ENCODE peak calls at places on chromosomes 1 and 21, in seven cellular contexts. G is colonic mucosa, C is AG09319, W is SK-MEL-5, L is Right ventricle myocardium superior, U is NCI-H1092, A is AG10803. N is an unnamed sample.
A peak's percentile ranks its signal among the peaks of the same experiment; 100 is the strongest.

GRCh38 chr1:99005142-99005491 is 456 bp upstream of the PLPPR5 start:
- DNase-seq in G (no peak), C (no peak), W (no peak), L (no peak), U (no peak), A (no peak), N (no peak)

GRCh38 chr1:64574301-64574700 is 104.4 kb downstream of the CACHD1 start:
- DNase-seq in G (no peak), C (no peak), W (no peak), L (no peak), U (no peak), A (no peak), N (no peak)

GRCh38 chr21:16124397-16125130 is 394.8 kb downstream of the USP25 start:
- DNase-seq in G (no peak), C (peak; percentile 55), W (no peak), L (no peak), U (no peak), A (peak; percentile 90), N (no peak)

GRCh38 chr1:152658649-152659048 is 4.5 kb upstream of the LCE2D start:
- DNase-seq in G (no peak), C (no peak), W (no peak), L (no peak), U (no peak), A (no peak), N (no peak)

GRCh38 chr1:35016406-35016805 is 15.3 kb downstream of the ZMYM6 start:
- DNase-seq in G (no peak), C (no peak), W (no peak), L (no peak), U (no peak), A (peak; percentile 11), N (no peak)

GRCh38 chr1:173249349-173249748 is 42.2 kb upstream of the TNFSF4 start:
- DNase-seq in G (no peak), C (no peak), W (no peak), L (no peak), U (no peak), A (no peak), N (no peak)

GRCh38 chr1:204271970-204272369 is 58.2 kb upstream of the GOLT1A start:
- DNase-seq in G (no peak), C (no peak), W (no peak), L (no peak), U (no peak), A (no peak), N (no peak)

GRCh38 chr1:200376521-200376920 is 33.3 kb downstream of the ZNF281 start:
- DNase-seq in G (no peak), C (no peak), W (peak; percentile 55), L (no peak), U (no peak), A (no peak), N (no peak)

GRCh38 chr1:112995890-112996289 is 39.9 kb upstream of the SLC16A1 start:
- DNase-seq in G (no peak), C (no peak), W (peak; percentile 11), L (no peak), U (no peak), A (peak; percentile 11), N (no peak)

GRCh38 chr1:212700892-212701819 is 1.5 kb upstream of the BATF3 start:
- DNase-seq in G (peak; percentile 43), C (no peak), W (peak; percentile 54), L (peak; percentile 67), U (peak; percentile 15), A (peak; percentile 39), N (no peak)

GRCh38 chr1:5985250-5985649 is 7.0 kb downstream of the NPHP4 start:
- DNase-seq in G (no peak), C (no peak), W (no peak), L (peak; percentile 22), U (no peak), A (no peak), N (no peak)

GRCh38 chr21:33121715-33122475 is 52.0 kb downstream of the OLIG1 start:
- DNase-seq in G (no peak), C (no peak), W (peak; percentile 58), L (no peak), U (no peak), A (peak; percentile 9), N (no peak)

GRCh38 chr1:153612111-153612754 is 704 bp downstream of the S100A16 start:
- DNase-seq in G (no peak), C (no peak), W (no peak), L (no peak), U (no peak), A (no peak), N (no peak)

GRCh38 chr1:41964400-41964799 is 45.7 kb upstream of the HIVEP3 start:
- DNase-seq in G (no peak), C (no peak), W (no peak), L (no peak), U (no peak), A (no peak), N (no peak)

GRCh38 chr1:43303477-43304286 is 2.9 kb downstream of the TIE1 start:
- DNase-seq in G (no peak), C (no peak), W (no peak), L (no peak), U (no peak), A (no peak), N (no peak)

GRCh38 chr1:246580497-246581047 is 14.3 kb downstream of the CNST start:
- DNase-seq in G (no peak), C (no peak), W (no peak), L (no peak), U (no peak), A (no peak), N (no peak)

GRCh38 chr1:163585796-163586195 is 264.0 kb downstream of the NUF2 start:
- DNase-seq in G (no peak), C (no peak), W (no peak), L (no peak), U (no peak), A (no peak), N (no peak)

GRCh38 chr1:115727706-115728249 is 40.7 kb downstream of the CASQ2 start:
- DNase-seq in G (peak; percentile 51), C (peak; percentile 79), W (peak; percentile 98), L (peak; percentile 82), U (no peak), A (peak; percentile 93), N (peak; percentile 53)

GRCh38 chr1:88892146-88892877 is 945 bp upstream of the GTF2B start:
- DNase-seq in G (no peak), C (no peak), W (peak; percentile 84), L (no peak), U (no peak), A (peak; percentile 73), N (no peak)

GRCh38 chr1:243601720-243602119 is 248.3 kb downstream of the AKT3 start:
- DNase-seq in G (no peak), C (no peak), W (no peak), L (no peak), U (no peak), A (no peak), N (no peak)

GRCh38 chr1:90045853-90046563 is 51.1 kb downstream of the ZNF326 start:
- DNase-seq in G (no peak), C (no peak), W (peak; percentile 53), L (no peak), U (no peak), A (peak; percentile 3), N (peak; percentile 3)

GRCh38 chr1:202834771-202835547 is 24.2 kb downstream of the PCAT6 start:
- DNase-seq in G (no peak), C (no peak), W (no peak), L (no peak), U (no peak), A (no peak), N (no peak)

GRCh38 chr1:17627239-17628052 is 87.9 kb downstream of the ARHGEF10L start:
- DNase-seq in G (no peak), C (no peak), W (no peak), L (no peak), U (no peak), A (no peak), N (no peak)

GRCh38 chr1:245156736-245157505 is 2.1 kb downstream of the KIF26B start:
- DNase-seq in G (peak; percentile 22), C (no peak), W (no peak), L (no peak), U (peak; percentile 82), A (peak; percentile 31), N (no peak)